ENCODE peak calls at places on chromosomes 7 and 10, in ten cellular contexts. M is stomach, Q is K562, J is transverse colon, N is ovary, I is HepG2, A is suprapubic skin, S is A549, W is sigmoid colon, K is H1. X is an unnamed sample.
A peak's percentile ranks its signal among the peaks of the same experiment; 100 is the strongest.

GRCh38 chr7:111424768-111425167 is 137.5 kb downstream of the IMMP2L start:
- DNase-seq in A (no peak), W (no peak), Q (no peak), I (peak; percentile 54), S (no peak), N (no peak), J (no peak), M (no peak), K (no peak), X (no peak)

GRCh38 chr7:74083928-74084721 is 521 bp downstream of the LIMK1 start:
- DNase-seq in W (peak; percentile 81), Q (peak; percentile 93), A (no peak), J (peak; percentile 41), I (no peak), K (peak; percentile 67), S (peak; percentile 58), M (peak; percentile 41), N (peak; percentile 71), X (no peak)

GRCh38 chr7:124686543-124687161 is 78.9 kb downstream of the GPR37 start:
- DNase-seq in I (no peak), J (no peak), M (no peak), Q (no peak), W (no peak), N (no peak), A (no peak), S (no peak), K (no peak), X (no peak)

GRCh38 chr7:25754751-25755150 is 397.2 kb upstream of the NFE2L3 start:
- DNase-seq in K (no peak), A (no peak), N (no peak), W (no peak), M (no peak), J (no peak), S (no peak), I (no peak), Q (no peak), X (no peak)

GRCh38 chr7:32500922-32501341 is 5.6 kb downstream of the AVL9 start:
- DNase-seq in W (no peak), M (no peak), K (no peak), J (no peak), N (no peak), A (no peak), I (no peak), S (no peak), Q (no peak), X (no peak)

GRCh38 chr10:114624941-114625780 is 32.9 kb downstream of the ABLIM1 start:
- DNase-seq in Q (no peak), J (no peak), S (no peak), N (no peak), A (no peak), K (no peak), I (peak; percentile 22), M (no peak), W (no peak), X (no peak)

GRCh38 chr10:131888186-131888604 is 12.6 kb upstream of the PPP2R2D start:
- DNase-seq in S (no peak), I (no peak), W (no peak), N (no peak), K (no peak), A (no peak), Q (no peak), M (no peak), J (no peak), X (no peak)

GRCh38 chr7:1639578-1640175 is 30.4 kb upstream of the ELFN1 start:
- DNase-seq in N (no peak), W (no peak), K (no peak), I (no peak), A (no peak), S (no peak), Q (no peak), M (no peak), J (no peak), X (no peak)

GRCh38 chr10:847868-848267 is 83.6 kb downstream of the LARP4B start:
- DNase-seq in Q (no peak), W (no peak), J (no peak), S (peak; percentile 16), N (no peak), I (peak; percentile 5), M (no peak), K (no peak), A (no peak), X (no peak)

GRCh38 chr10:24872049-24872789 is 80.2 kb downstream of the PRTFDC1 start:
- DNase-seq in A (no peak), I (no peak), W (no peak), Q (no peak), M (no peak), J (no peak), S (no peak), K (no peak), N (no peak), X (no peak)

GRCh38 chr10:49080071-49080470 is 35.3 kb downstream of the VSTM4 start:
- DNase-seq in N (peak; percentile 39), W (no peak), K (no peak), S (no peak), Q (no peak), J (no peak), I (no peak), M (no peak), A (no peak), X (peak; percentile 27)

GRCh38 chr10:89520711-89521110 is 14.7 kb downstream of the SLC16A12 start:
- DNase-seq in N (no peak), M (no peak), J (no peak), I (no peak), K (no peak), W (no peak), Q (no peak), S (no peak), A (no peak), X (no peak)

GRCh38 chr10:93074597-93075368 is 1.1 kb downstream of the CYP26A1 start:
- DNase-seq in J (no peak), M (no peak), K (peak; percentile 82), Q (no peak), W (no peak), I (no peak), N (no peak), S (no peak), A (no peak), X (no peak)

GRCh38 chr7:12174931-12175330 is 36.2 kb upstream of the TMEM106B start:
- DNase-seq in K (no peak), S (no peak), J (no peak), N (no peak), A (no peak), M (no peak), I (no peak), W (no peak), Q (no peak), X (no peak)
- TF ChIP-seq EP300 in K (no peak), S (no peak), J (no peak), N (no peak), A (no peak), M (no peak), I (no peak), W (no peak), Q (no peak), X (no peak)

DNA sequence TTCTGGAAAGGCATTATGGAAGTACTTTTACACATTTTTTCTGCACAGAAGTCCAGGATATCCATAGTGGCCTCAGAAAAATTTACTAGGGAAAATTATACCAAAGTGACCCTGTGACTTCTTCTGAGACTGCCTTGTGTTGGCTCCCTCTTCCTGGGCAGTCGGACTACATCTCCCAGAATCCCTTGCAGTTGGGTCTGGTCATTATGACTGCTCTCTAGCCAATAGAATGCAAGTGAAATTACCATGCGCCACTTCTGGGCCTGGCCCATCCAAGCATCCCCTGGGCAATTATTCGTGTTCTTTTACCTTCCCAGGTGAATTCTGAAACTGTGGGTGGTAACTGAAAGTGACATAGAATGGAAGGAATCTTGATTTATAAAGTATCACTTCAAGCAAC is 430.9 kb downstream of the ACTR3B start:
- DNase-seq in N (no peak), I (no peak), J (no peak), M (no peak), K (peak; percentile 54), W (no peak), S (peak; percentile 45), A (no peak), Q (peak; percentile 77), X (no peak)
- TF ChIP-seq EP300 in N (no peak), I (no peak), J (no peak), M (no peak), K (no peak), W (no peak), S (no peak), A (no peak), Q (no peak), X (no peak)

GRCh38 chr10:125823663-125824251 is 411 bp downstream of the BCCIP start:
- DNase-seq in A (no peak), I (no peak), Q (no peak), M (no peak), K (no peak), J (no peak), N (no peak), S (no peak), W (no peak), X (no peak)
- TF ChIP-seq EP300 in A (no peak), I (no peak), Q (no peak), M (no peak), K (no peak), J (no peak), N (no peak), S (no peak), W (no peak), X (no peak)

DNA sequence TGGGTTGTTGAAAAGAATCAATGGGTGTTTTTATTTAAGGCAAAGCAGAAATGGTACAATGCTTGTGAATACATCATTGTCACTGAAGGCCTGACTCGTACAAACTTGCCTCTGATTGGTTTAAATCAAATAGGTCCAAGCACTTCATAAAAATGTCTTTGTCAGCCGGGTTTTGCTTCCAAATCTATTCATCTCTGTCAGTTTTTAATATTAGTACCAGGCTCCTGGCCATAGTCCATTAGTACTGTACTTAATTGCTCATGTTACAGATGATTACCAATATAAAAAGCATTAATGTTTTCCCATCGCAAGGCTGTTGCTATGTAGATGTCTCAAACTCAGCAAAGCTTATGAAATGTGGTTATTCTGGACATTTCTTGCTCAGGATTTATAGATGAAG is 171.9 kb downstream of the ARID5B start:
- DNase-seq in S (no peak), I (no peak), Q (no peak), W (no peak), K (no peak), J (no peak), M (no peak), N (no peak), A (no peak), X (no peak)
- TF ChIP-seq EP300 in S (no peak), I (no peak), Q (no peak), W (no peak), K (no peak), J (no peak), M (no peak), N (no peak), A (no peak), X (peak; percentile 15)